ENCODE peak calls at places on chromosomes 13 and 19, in four cellular contexts. I is GM23248, L is IMR-90, V is neuronal stem cell. T is an unnamed sample.

GRCh38 chr19:27738569-27739193 is 1474.3 kb downstream of the UQCRFS1 start:
- DNase-seq in V (no peak), L (no peak), I (no peak), T (no peak)

GRCh38 chr19:47210180-47210490 is 20.9 kb downstream of the BBC3 start:
- DNase-seq in V (no peak), L (no peak), I (no peak), T (no peak)

GRCh38 chr13:110108348-110109139 is 198.4 kb downstream of the COL4A1 start:
- DNase-seq in I (peak; percentile 94), V (peak; percentile 48), L (peak; percentile 88), T (peak; percentile 92)

GRCh38 chr13:18212873-18213272 is 968.8 kb downstream of the TUBA3C start:
- DNase-seq in I (no peak), L (peak; percentile 1), V (peak; percentile 32), T (no peak)

GRCh38 chr19:1451916-1452801 is 2.2 kb downstream of the APC2 start:
- DNase-seq in I (no peak), V (no peak), L (no peak), T (no peak)

GRCh38 chr19:1285737-1286360 is at the start of gene EFNA2:
- DNase-seq in L (no peak), V (no peak), I (no peak), T (peak; percentile 60)

GRCh38 chr13:20873348-20873747 is 29.2 kb downstream of the XPO4 start:
- DNase-seq in I (peak; percentile 78), L (peak; percentile 61), V (peak; percentile 38), T (peak; percentile 9)

GRCh38 chr19:28027116-28027515 is 1185.8 kb downstream of the UQCRFS1 start:
- DNase-seq in I (no peak), V (no peak), L (no peak), T (no peak)

GRCh38 chr19:52923782-52924593 is 760 bp upstream of the ZNF888 start:
- DNase-seq in L (no peak), V (no peak), I (peak; percentile 76), T (peak; percentile 21)

DNA sequence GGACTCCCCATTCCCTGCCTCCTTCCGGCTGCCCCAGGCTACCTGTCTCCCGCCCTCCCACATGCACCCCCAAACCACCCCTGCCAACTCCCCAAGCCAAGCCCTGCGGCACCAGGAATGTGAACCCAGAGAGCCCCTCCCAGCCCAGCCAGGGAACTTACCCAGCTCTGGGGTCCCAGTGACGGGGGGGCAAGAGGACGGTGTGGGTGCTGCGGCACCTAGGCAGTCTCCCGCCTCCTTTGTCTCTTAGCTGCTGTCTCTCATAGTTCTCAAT is 558 bp downstream of the PLEKHA4 start:
- DNase-seq in I (no peak), V (no peak), L (no peak), T (no peak)
- H3K4me3 ChIP-seq in I (peak overlapping the region; percentile 69), V (peak overlapping the region; percentile 26), L (peak overlapping the region; percentile 54), T (peak overlapping the region; percentile 84)

GRCh38 chr13:71870036-71870435 is 3.0 kb upstream of the DACH1 start:
- DNase-seq in L (no peak), I (no peak), V (no peak), T (no peak)
- H3K9ac ChIP-seq in L (no peak overlapping the region), I (no peak overlapping the region), V (no peak overlapping the region), T (no peak overlapping the region)

DNA sequence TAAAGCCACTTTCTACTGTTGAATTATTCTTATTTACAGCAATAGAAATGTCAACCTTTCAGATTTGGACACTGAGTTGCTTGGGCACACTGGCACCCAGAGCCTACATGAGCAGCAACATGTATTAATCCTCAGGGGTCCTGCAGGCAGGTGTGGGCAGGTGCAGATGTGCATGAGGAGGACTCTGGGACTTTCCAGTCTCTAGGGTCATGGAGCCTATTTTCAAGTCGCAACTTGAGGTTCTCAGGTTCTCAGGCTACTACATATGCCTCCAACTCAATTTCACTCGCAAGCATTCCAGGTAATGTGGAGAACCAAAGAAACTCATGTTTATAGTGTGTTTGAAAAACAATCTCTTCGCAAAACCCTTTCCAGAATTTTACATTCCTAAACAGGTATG is 73.2 kb downstream of the STARD13 start:
- DNase-seq in L (no peak), V (no peak), I (no peak), T (no peak)
- H3K4me1 ChIP-seq in L (peaks cover 35% of the 10 kb centered on the region), V (peaks cover 8% of the 10 kb centered on the region), I (peaks cover 34% of the 10 kb centered on the region), T (peaks cover 24% of the 10 kb centered on the region)

GRCh38 chr19:32595491-32595890 is 14.5 kb downstream of the PDCD5 start:
- DNase-seq in L (no peak), V (no peak), I (no peak), T (no peak)
- H3K4me3 ChIP-seq in L (no peak overlapping the region), V (no peak overlapping the region), I (no peak overlapping the region), T (no peak overlapping the region)

DNA sequence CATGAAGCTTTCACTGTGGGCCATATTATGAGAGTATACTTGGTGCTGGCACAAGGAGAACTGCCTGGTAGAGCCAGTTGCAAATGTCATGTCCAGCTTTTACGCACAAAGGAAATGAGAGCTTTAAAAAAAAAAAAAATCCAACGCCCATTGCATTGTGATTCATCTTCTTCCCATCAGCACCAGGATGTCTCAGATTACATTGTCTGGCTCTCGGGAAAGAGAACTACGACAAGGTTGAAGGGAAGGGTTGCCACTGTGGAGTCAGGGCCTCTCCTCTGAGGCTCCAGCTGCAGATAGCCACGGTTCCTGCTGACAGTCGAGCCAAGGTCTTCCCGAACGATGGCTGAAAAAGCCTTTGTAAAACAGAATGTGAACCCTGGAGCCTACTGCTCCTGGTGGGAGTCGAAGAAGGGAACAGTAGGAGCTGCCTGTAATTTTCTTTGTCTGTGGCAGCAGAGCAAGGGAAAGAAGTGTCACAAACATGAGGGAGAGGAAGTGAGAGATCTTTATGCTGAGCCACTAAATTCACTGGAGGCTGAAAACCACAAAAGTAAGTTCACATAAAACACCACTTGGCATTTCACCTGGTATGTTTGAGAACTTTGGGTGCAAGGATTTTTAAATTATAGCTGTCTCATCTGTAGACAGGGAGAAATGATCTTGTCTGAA is 704.7 kb downstream of the DIAPH3 start:
- DNase-seq in L (peak; percentile 85), I (peak; percentile 48), V (no peak), T (peak; percentile 79)
- H3K9ac ChIP-seq in L (peak overlapping the region; percentile 76), I (no peak overlapping the region), V (no peak overlapping the region), T (no peak overlapping the region)